ENCODE peak calls at places on chromosomes 1 and 21, in six cellular contexts. Y is Daoy, L is neuronal stem cell, N is lower leg skin, R is thoracic aorta, I is progenitor cell of endocrine pancreas. T is an unnamed sample.
A peak's percentile ranks its signal among the peaks of the same experiment; 100 is the strongest.

GRCh38 chr1:4692437-4692836 is 38.0 kb downstream of the AJAP1 start:
- DNase-seq in Y (no peak), L (no peak), N (no peak), R (no peak), I (no peak), T (no peak)

GRCh38 chr1:151542710-151543129 is 2.6 kb downstream of the TUFT1 start:
- DNase-seq in Y (peak; percentile 73), L (no peak), N (peak; percentile 68), R (no peak), I (no peak), T (no peak)

GRCh38 chr1:44151808-44152207 is 10.4 kb upstream of the KLF18 start:
- DNase-seq in Y (no peak), L (no peak), N (no peak), R (no peak), I (no peak), T (no peak)

GRCh38 chr1:228804640-228805413 is 69.5 kb downstream of the RHOU start:
- DNase-seq in Y (no peak), L (no peak), N (no peak), R (no peak), I (no peak), T (no peak)

GRCh38 chr1:12078938-12079861 is 16.1 kb downstream of the TNFRSF8 start:
- DNase-seq in Y (peak; percentile 61), L (peak; percentile 40), N (no peak), R (no peak), I (peak; percentile 25), T (no peak)

GRCh38 chr1:91712981-91713841 is 172.7 kb downstream of the TGFBR3 start:
- DNase-seq in Y (no peak), L (no peak), N (peak; percentile 77), R (no peak), I (no peak), T (no peak)

GRCh38 chr1:91555074-91555730 is 54.6 kb downstream of the CDC7 start:
- DNase-seq in Y (peak; percentile 42), L (no peak), N (no peak), R (no peak), I (no peak), T (no peak)

GRCh38 chr1:219666242-219666641 is 53.3 kb upstream of the ZC3H11B start:
- DNase-seq in Y (no peak), L (no peak), N (peak; percentile 39), R (no peak), I (no peak), T (no peak)

GRCh38 chr1:52632732-52633290 is at the start of gene SHISAL2A:
- DNase-seq in Y (peak; percentile 45), L (peak; percentile 23), N (no peak), R (no peak), I (peak; percentile 34), T (no peak)

GRCh38 chr1:25140073-25140797 is 92.1 kb downstream of the SYF2 start:
- DNase-seq in Y (peak; percentile 52), L (no peak), N (no peak), R (no peak), I (no peak), T (no peak)

GRCh38 chr1:116556289-116557006 is 14.4 kb downstream of the CD58 start:
- DNase-seq in Y (peak; percentile 99), L (no peak), N (peak; percentile 74), R (peak; percentile 28), I (no peak), T (no peak)

GRCh38 chr1:180932373-180932772 is 19.7 kb downstream of the KIAA1614 start:
- DNase-seq in Y (no peak), L (no peak), N (no peak), R (no peak), I (no peak), T (no peak)

GRCh38 chr1:24822887-24823286 is 77.6 kb downstream of the CLIC4 start:
- DNase-seq in Y (no peak), L (no peak), N (no peak), R (no peak), I (no peak), T (no peak)

GRCh38 chr1:20343937-20344302 is 53.2 kb downstream of the VWA5B1 start:
- DNase-seq in Y (no peak), L (no peak), N (no peak), R (no peak), I (no peak), T (no peak)

GRCh38 chr1:19287436-19288185 is 959 bp downstream of the AKR7A3 start:
- DNase-seq in Y (no peak), L (no peak), N (no peak), R (no peak), I (no peak), T (no peak)

GRCh38 chr1:115198938-115199337 is 109.6 kb upstream of the TSPAN2 start:
- DNase-seq in Y (no peak), L (no peak), N (no peak), R (no peak), I (no peak), T (no peak)

GRCh38 chr1:206663832-206664652 is 20.7 kb upstream of the MAPKAPK2 start:
- DNase-seq in Y (peak; percentile 62), L (peak; percentile 89), N (peak; percentile 68), R (no peak), I (peak; percentile 68), T (no peak)

GRCh38 chr1:247448107-247448778 is 9.7 kb downstream of the OR2B11 start:
- DNase-seq in Y (peak; percentile 73), L (peak; percentile 55), N (peak; percentile 30), R (no peak), I (peak; percentile 48), T (no peak)

GRCh38 chr1:168206111-168206510 is 19.7 kb upstream of the SFT2D2 start:
- DNase-seq in Y (no peak), L (no peak), N (no peak), R (no peak), I (no peak), T (no peak)

GRCh38 chr21:38223893-38224540 is 32.8 kb upstream of the KCNJ15 start:
- DNase-seq in Y (no peak), L (peak; percentile 49), N (no peak), R (no peak), I (no peak), T (no peak)

GRCh38 chr1:100539836-100540536 is 2.0 kb downstream of the GPR88 start:
- DNase-seq in Y (peak; percentile 54), L (peak; percentile 15), N (no peak), R (no peak), I (peak; percentile 18), T (no peak)

GRCh38 chr1:154913242-154913641 is 23.3 kb downstream of the PMVK start:
- DNase-seq in Y (no peak), L (no peak), N (no peak), R (no peak), I (no peak), T (no peak)

GRCh38 chr1:172654535-172654934 is 4.4 kb upstream of the FASLG start:
- DNase-seq in Y (peak; percentile 58), L (no peak), N (no peak), R (no peak), I (no peak), T (no peak)

GRCh38 chr1:94746635-94747525 is 73.3 kb upstream of the SLC44A3 start:
- DNase-seq in Y (no peak), L (no peak), N (no peak), R (no peak), I (no peak), T (no peak)

GRCh38 chr1:84724128-84724860 is 34.0 kb upstream of the SSX2IP start:
- DNase-seq in Y (peak; percentile 68), L (no peak), N (no peak), R (no peak), I (no peak), T (no peak)

GRCh38 chr1:24996456-24996855 is 66.4 kb upstream of the RUNX3 start:
- DNase-seq in Y (no peak), L (no peak), N (no peak), R (no peak), I (no peak), T (no peak)

GRCh38 chr1:183105449-183105848 is 80.6 kb upstream of the LAMC2 start:
- DNase-seq in Y (no peak), L (no peak), N (no peak), R (no peak), I (no peak), T (no peak)

GRCh38 chr1:190494451-190494850 is 16.8 kb upstream of the BRINP3 start:
- DNase-seq in Y (no peak), L (no peak), N (no peak), R (no peak), I (no peak), T (no peak)

GRCh38 chr1:29379438-29380073 is 143.2 kb downstream of the PTPRU start:
- DNase-seq in Y (peak; percentile 57), L (peak; percentile 42), N (no peak), R (no peak), I (peak; percentile 2), T (no peak)

GRCh38 chr1:155740995-155741394 is 52.1 kb downstream of the DAP3 start:
- DNase-seq in Y (no peak), L (no peak), N (no peak), R (no peak), I (no peak), T (no peak)

GRCh38 chr1:184190626-184191025 is 139.1 kb downstream of the TSEN15 start:
- DNase-seq in Y (no peak), L (no peak), N (no peak), R (no peak), I (no peak), T (no peak)

GRCh38 chr1:18119978-18120377 is 12.4 kb downstream of the IGSF21 start:
- DNase-seq in Y (no peak), L (no peak), N (no peak), R (no peak), I (no peak), T (no peak)

GRCh38 chr1:27634166-27634981 is 611 bp downstream of the FGR start:
- DNase-seq in Y (peak; percentile 37), L (no peak), N (no peak), R (no peak), I (no peak), T (no peak)

GRCh38 chr1:90393025-90393424 is 324.1 kb downstream of the BARHL2 start:
- DNase-seq in Y (no peak), L (no peak), N (no peak), R (no peak), I (no peak), T (no peak)

GRCh38 chr1:205554016-205554811 is 49.7 kb downstream of the CDK18 start:
- DNase-seq in Y (no peak), L (no peak), N (no peak), R (no peak), I (no peak), T (no peak)